ENCODE peak calls at places on chromosomes 4 and X, in five cellular contexts. A is germinal center, H is mucosa of gallbladder, G is ACHN, B is ecto neural progenitor cell. T is an unnamed sample.

GRCh38 chr4:11596989-11597388 is 168.3 kb upstream of the HS3ST1 start:
- DNase-seq in A (no peak), H (no peak), G (no peak), B (no peak), T (no peak)

GRCh38 chr4:16516796-16517413 is 290.6 kb upstream of the TAPT1 start:
- DNase-seq in A (no peak), H (peak; percentile 61), G (no peak), B (no peak), T (peak; percentile 71)

GRCh38 chr4:181846934-181847333 is 396.3 kb upstream of the TENM3 start:
- DNase-seq in A (no peak), H (no peak), G (no peak), B (no peak), T (no peak)

GRCh38 chrX:71514367-71515038 is 18.4 kb upstream of the OGT start:
- DNase-seq in A (no peak), H (no peak), G (no peak), B (no peak), T (peak; percentile 57)

GRCh38 chr4:180828455-180829018 is 1414.7 kb upstream of the TENM3 start:
- DNase-seq in A (no peak), H (peak; percentile 16), G (peak; percentile 60), B (no peak), T (peak; percentile 40)

GRCh38 chrX:109384569-109385174 is 97.2 kb downstream of the GUCY2F start:
- DNase-seq in A (no peak), H (no peak), G (peak; percentile 14), B (no peak), T (no peak)

GRCh38 chr4:151960449-151961246 is 199.8 kb upstream of the GATB start:
- DNase-seq in A (no peak), H (no peak), G (no peak), B (no peak), T (no peak)

GRCh38 chr4:3410401-3411135 is 31.2 kb upstream of the HGFAC start:
- DNase-seq in A (no peak), H (no peak), G (no peak), B (no peak), T (no peak)

GRCh38 chrX:39144323-39144722 is 343.1 kb downstream of the MID1IP1 start:
- DNase-seq in A (peak; percentile 30), H (no peak), G (no peak), B (no peak), T (no peak)

GRCh38 chr4:89640620-89641366 is 196.2 kb downstream of the SNCA start:
- DNase-seq in A (no peak), H (peak; percentile 32), G (peak; percentile 81), B (peak; percentile 90), T (peak; percentile 42)

GRCh38 chr4:128601992-128602695 is 207.4 kb upstream of the JADE1 start:
- DNase-seq in A (no peak), H (no peak), G (peak; percentile 34), B (no peak), T (no peak)

GRCh38 chrX:48890934-48891401 is 6.6 kb downstream of the TIMM17B start:
- DNase-seq in A (no peak), H (no peak), G (peak; percentile 4), B (no peak), T (no peak)

GRCh38 chrX:122517781-122518180 is 666.3 kb upstream of the GRIA3 start:
- DNase-seq in A (no peak), H (no peak), G (no peak), B (no peak), T (no peak)

GRCh38 chr4:173135241-173135847 is 33.3 kb upstream of the GALNT7 start:
- DNase-seq in A (no peak), H (no peak), G (peak; percentile 22), B (no peak), T (no peak)

GRCh38 chr4:76305971-76306881 is at the start of gene STBD1:
- DNase-seq in A (no peak), H (peak; percentile 80), G (peak; percentile 67), B (peak; percentile 85), T (no peak)

GRCh38 chrX:11484290-11484689 is 181.4 kb downstream of the ARHGAP6 start:
- DNase-seq in A (no peak), H (no peak), G (no peak), B (no peak), T (no peak)

GRCh38 chrX:45980726-45981125 is 564.5 kb downstream of the ZNF674 start:
- DNase-seq in A (no peak), H (no peak), G (no peak), B (no peak), T (no peak)

GRCh38 chr4:86791126-86791525 is 58.1 kb downstream of the SLC10A6 start:
- DNase-seq in A (no peak), H (no peak), G (no peak), B (no peak), T (no peak)

GRCh38 chrX:125205084-125205917 is 114.4 kb upstream of the TEX13C start:
- DNase-seq in A (peak; percentile 2), H (peak; percentile 51), G (peak; percentile 71), B (peak; percentile 72), T (peak; percentile 28)

GRCh38 chr4:128812360-128812958 is 3.0 kb downstream of the JADE1 start:
- DNase-seq in A (peak; percentile 54), H (peak; percentile 34), G (peak; percentile 69), B (peak; percentile 83), T (no peak)

GRCh38 chr4:180695851-180696250 is 1547.4 kb upstream of the TENM3 start:
- DNase-seq in A (no peak), H (no peak), G (peak; percentile 5), B (no peak), T (no peak)

GRCh38 chrX:119753639-119754257 is 4.6 kb upstream of the SOWAHD start:
- DNase-seq in A (peak; percentile 16), H (peak; percentile 30), G (peak; percentile 49), B (no peak), T (peak; percentile 23)

GRCh38 chrX:16552546-16552945 is 97.4 kb upstream of the S100G start:
- DNase-seq in A (no peak), H (no peak), G (no peak), B (no peak), T (no peak)

GRCh38 chr4:45275862-45276261 is 549.5 kb upstream of the GNPDA2 start:
- DNase-seq in A (no peak), H (no peak), G (no peak), B (no peak), T (no peak)

GRCh38 chrX:9204560-9204959 is 170.6 kb upstream of the FAM9B start:
- DNase-seq in A (no peak), H (no peak), G (peak; percentile 33), B (no peak), T (no peak)

GRCh38 chr4:161540265-161540664 is 623.5 kb downstream of the FSTL5 start:
- DNase-seq in A (no peak), H (no peak), G (no peak), B (no peak), T (no peak)

GRCh38 chr4:73894021-73894420 is 24.8 kb downstream of the CXCL1 start:
- DNase-seq in A (no peak), H (no peak), G (no peak), B (no peak), T (no peak)

GRCh38 chr4:48692023-48692422 is 88.1 kb downstream of the FRYL start:
- DNase-seq in A (no peak), H (no peak), G (no peak), B (no peak), T (no peak)

GRCh38 chr4:5206391-5206790 is 155.1 kb downstream of the STK32B start:
- DNase-seq in A (no peak), H (no peak), G (peak; percentile 37), B (no peak), T (peak; percentile 32)

GRCh38 chr4:74543247-74543670 is 98.3 kb downstream of the AREG start:
- DNase-seq in A (no peak), H (no peak), G (no peak), B (no peak), T (no peak)

GRCh38 chr4:112516401-112517066 is 554 bp upstream of the NEUROG2 start:
- DNase-seq in A (peak; percentile 56), H (no peak), G (no peak), B (peak; percentile 91), T (no peak)

GRCh38 chr4:1406416-1406945 is at the start of gene NKX1-1:
- DNase-seq in A (no peak), H (no peak), G (no peak), B (peak; percentile 54), T (no peak)

GRCh38 chr4:184100297-184100885 is 117.3 kb downstream of the ENPP6 start:
- DNase-seq in A (peak; percentile 63), H (peak; percentile 53), G (peak; percentile 44), B (peak; percentile 76), T (no peak)

T was measured in NCI-H524 treated with DMSO at 0.1 percent for 48 hours.